ENCODE peak calls at places on chromosomes 1 and 21, in five cellular contexts. L is NCI-H1930; Y is Calu3; N is LoVo; P is activated CD8-positive, alpha-beta memory T cell treated with anti-CD3 and anti-CD28 coated beads, Interleukin-2, amount 50 U/mL, for 48 hours. Z is an unnamed sample.

GRCh38 chr1:88983791-88984552 is 8.5 kb downstream of the KYAT3 start:
- DNase-seq in P (no peak), L (no peak), N (peak; percentile 61), Y (no peak), Z (peak; percentile 46)

GRCh38 chr1:154574715-154575114 is 7.1 kb downstream of the CHRNB2 start:
- DNase-seq in P (no peak), Y (no peak), N (no peak), L (no peak), Z (no peak)

GRCh38 chr1:158076461-158076860 is 83.0 kb downstream of the KIRREL1 start:
- DNase-seq in L (no peak), Y (no peak), N (no peak), P (no peak), Z (no peak)

GRCh38 chr1:153548722-153549695 is at the start of gene S100A3:
- DNase-seq in P (no peak), N (peak; percentile 79), L (no peak), Y (peak; percentile 61), Z (no peak)

GRCh38 chr1:79161077-79161476 is 154.5 kb upstream of the ADGRL4 start:
- DNase-seq in Y (no peak), N (no peak), P (no peak), L (no peak), Z (no peak)

GRCh38 chr1:41650176-41650519 is 165.7 kb upstream of the EDN2 start:
- DNase-seq in N (no peak), L (no peak), P (no peak), Y (no peak), Z (no peak)

GRCh38 chr21:36839123-36839522 is 127.3 kb downstream of the HLCS start:
- DNase-seq in P (no peak), N (no peak), Y (no peak), L (no peak), Z (no peak)

GRCh38 chr1:85344256-85344694 is 67.8 kb upstream of the BCL10 start:
- DNase-seq in L (no peak), N (peak; percentile 32), Y (peak; percentile 78), P (no peak), Z (no peak)

GRCh38 chr1:52098139-52098871 is 42.2 kb downstream of the BTF3L4 start:
- DNase-seq in P (no peak), N (no peak), L (no peak), Y (no peak), Z (no peak)

GRCh38 chr1:21861602-21862429 is 49.8 kb downstream of the LDLRAD2 start:
- DNase-seq in P (no peak), N (peak; percentile 23), Y (no peak), L (no peak), Z (no peak)